ENCODE peak calls at places on chromosomes 12 and 14, in nine cellular contexts. One of them, this sample, is unnamed.

GRCh38 chr14:48456051-48456450 is 780.6 kb upstream of the MDGA2 start:
- DNase-seq in stomach: no peak
- DNase-seq in breast epithelium: no peak
- DNase-seq in posterior cingulate gyrus: no peak
- DNase-seq in NCI-H1436: no peak
- DNase-seq in endothelial cell: no peak
- DNase-seq in DMS153: no peak
- DNase-seq in iPS-NIHi11: no peak
- DNase-seq in AG09319: no peak
- DNase-seq in this sample: no peak

GRCh38 chr12:115752913-115753726 is 524.4 kb downstream of the MED13L start:
- DNase-seq in DMS153: peak; percentile 73
- DNase-seq in NCI-H1436: peak; percentile 55
- DNase-seq in posterior cingulate gyrus: peak; percentile 32
- DNase-seq in breast epithelium: peak; percentile 48
- DNase-seq in AG09319: peak; percentile 80
- DNase-seq in endothelial cell: peak; percentile 50
- DNase-seq in iPS-NIHi11: peak; percentile 66
- DNase-seq in stomach: peak; percentile 33
- DNase-seq in this sample: peak; percentile 54

GRCh38 chr14:100547633-100548294 is 39.5 kb downstream of the BEGAIN start:
- DNase-seq in posterior cingulate gyrus: no peak
- DNase-seq in NCI-H1436: peak; percentile 65
- DNase-seq in iPS-NIHi11: no peak
- DNase-seq in endothelial cell: no peak
- DNase-seq in AG09319: no peak
- DNase-seq in breast epithelium: no peak
- DNase-seq in stomach: peak; percentile 61
- DNase-seq in DMS153: peak; percentile 53
- DNase-seq in this sample: peak; percentile 53

GRCh38 chr14:70808023-70808401 is 1.3 kb downstream of the MAP3K9 start:
- DNase-seq in stomach: peak; percentile 56
- DNase-seq in iPS-NIHi11: peak; percentile 58
- DNase-seq in endothelial cell: peak; percentile 14
- DNase-seq in DMS153: peak; percentile 20
- DNase-seq in breast epithelium: peak; percentile 41
- DNase-seq in AG09319: no peak
- DNase-seq in NCI-H1436: peak; percentile 15
- DNase-seq in posterior cingulate gyrus: no peak
- DNase-seq in this sample: no peak

GRCh38 chr14:93544212-93544611 is 113.5 kb downstream of the UNC79 start:
- DNase-seq in AG09319: no peak
- DNase-seq in endothelial cell: peak; percentile 20
- DNase-seq in stomach: no peak
- DNase-seq in DMS153: no peak
- DNase-seq in iPS-NIHi11: no peak
- DNase-seq in breast epithelium: no peak
- DNase-seq in posterior cingulate gyrus: no peak
- DNase-seq in NCI-H1436: no peak
- DNase-seq in this sample: no peak

GRCh38 chr12:80257920-80258319 is 158.6 kb downstream of the OTOGL start:
- DNase-seq in endothelial cell: no peak
- DNase-seq in NCI-H1436: no peak
- DNase-seq in stomach: no peak
- DNase-seq in posterior cingulate gyrus: no peak
- DNase-seq in iPS-NIHi11: no peak
- DNase-seq in AG09319: no peak
- DNase-seq in DMS153: no peak
- DNase-seq in breast epithelium: no peak
- DNase-seq in this sample: no peak

GRCh38 chr12:6462234-6462995 is 8.1 kb downstream of the VAMP1 start:
- DNase-seq in posterior cingulate gyrus: no peak
- DNase-seq in breast epithelium: no peak
- DNase-seq in NCI-H1436: no peak
- DNase-seq in endothelial cell: no peak
- DNase-seq in DMS153: no peak
- DNase-seq in stomach: no peak
- DNase-seq in iPS-NIHi11: no peak
- DNase-seq in AG09319: no peak
- DNase-seq in this sample: no peak

GRCh38 chr12:132522586-132523380 is 32.8 kb downstream of the FBRSL1 start:
- DNase-seq in breast epithelium: no peak
- DNase-seq in AG09319: no peak
- DNase-seq in endothelial cell: no peak
- DNase-seq in DMS153: no peak
- DNase-seq in posterior cingulate gyrus: no peak
- DNase-seq in iPS-NIHi11: no peak
- DNase-seq in stomach: no peak
- DNase-seq in NCI-H1436: no peak
- DNase-seq in this sample: no peak

GRCh38 chr14:34043627-34044372 is 92.9 kb upstream of the EGLN3 start:
- DNase-seq in breast epithelium: no peak
- DNase-seq in endothelial cell: no peak
- DNase-seq in AG09319: no peak
- DNase-seq in NCI-H1436: no peak
- DNase-seq in stomach: no peak
- DNase-seq in iPS-NIHi11: peak; percentile 42
- DNase-seq in DMS153: peak; percentile 75
- DNase-seq in posterior cingulate gyrus: no peak
- DNase-seq in this sample: peak; percentile 84

GRCh38 chr14:99793213-99794155 is at the start of gene EML1:
- DNase-seq in stomach: peak; percentile 83
- DNase-seq in breast epithelium: peak; percentile 53
- DNase-seq in posterior cingulate gyrus: peak; percentile 92
- DNase-seq in iPS-NIHi11: peak; percentile 100
- DNase-seq in NCI-H1436: peak; percentile 74
- DNase-seq in AG09319: peak; percentile 54
- DNase-seq in endothelial cell: peak; percentile 88
- DNase-seq in DMS153: peak; percentile 4
- DNase-seq in this sample: peak; percentile 90

GRCh38 chr12:121184425-121184824 is 25.5 kb upstream of the P2RX4 start:
- DNase-seq in breast epithelium: peak; percentile 26
- DNase-seq in iPS-NIHi11: no peak
- DNase-seq in NCI-H1436: no peak
- DNase-seq in endothelial cell: no peak
- DNase-seq in AG09319: no peak
- DNase-seq in stomach: no peak
- DNase-seq in DMS153: peak; percentile 86
- DNase-seq in posterior cingulate gyrus: no peak
- DNase-seq in this sample: peak; percentile 94

GRCh38 chr12:26195250-26195640 is at the start of gene SSPN:
- DNase-seq in iPS-NIHi11: peak; percentile 62
- DNase-seq in breast epithelium: peak; percentile 38
- DNase-seq in NCI-H1436: no peak
- DNase-seq in AG09319: no peak
- DNase-seq in DMS153: peak; percentile 21
- DNase-seq in stomach: peak; percentile 61
- DNase-seq in endothelial cell: peak; percentile 49
- DNase-seq in posterior cingulate gyrus: peak; percentile 76
- DNase-seq in this sample: no peak

GRCh38 chr14:105940534-105941225 is 414.3 kb downstream of the TMEM121 start:
- DNase-seq in iPS-NIHi11: no peak
- DNase-seq in AG09319: no peak
- DNase-seq in endothelial cell: no peak
- DNase-seq in posterior cingulate gyrus: no peak
- DNase-seq in DMS153: no peak
- DNase-seq in breast epithelium: no peak
- DNase-seq in NCI-H1436: no peak
- DNase-seq in stomach: no peak
- DNase-seq in this sample: no peak

GRCh38 chr14:99731536-99732435 is 47.7 kb downstream of the CYP46A1 start:
- DNase-seq in breast epithelium: no peak
- DNase-seq in posterior cingulate gyrus: peak; percentile 17
- DNase-seq in stomach: no peak
- DNase-seq in iPS-NIHi11: no peak
- DNase-seq in DMS153: no peak
- DNase-seq in endothelial cell: peak; percentile 2
- DNase-seq in AG09319: no peak
- DNase-seq in NCI-H1436: no peak
- DNase-seq in this sample: no peak

GRCh38 chr12:50353404-50353803 is 43.0 kb downstream of the FAM186A start:
- DNase-seq in AG09319: no peak
- DNase-seq in posterior cingulate gyrus: no peak
- DNase-seq in breast epithelium: no peak
- DNase-seq in DMS153: no peak
- DNase-seq in NCI-H1436: no peak
- DNase-seq in iPS-NIHi11: peak; percentile 30
- DNase-seq in endothelial cell: no peak
- DNase-seq in stomach: no peak
- DNase-seq in this sample: no peak

GRCh38 chr14:105398726-105399440 is 545 bp downstream of the TEX22 start:
- DNase-seq in iPS-NIHi11: peak; percentile 85
- DNase-seq in posterior cingulate gyrus: no peak
- DNase-seq in DMS153: no peak
- DNase-seq in stomach: no peak
- DNase-seq in endothelial cell: peak; percentile 65
- DNase-seq in breast epithelium: no peak
- DNase-seq in AG09319: no peak
- DNase-seq in NCI-H1436: peak; percentile 63
- DNase-seq in this sample: no peak

GRCh38 chr14:90969493-90970166 is 90.8 kb downstream of the RPS6KA5 start:
- DNase-seq in stomach: no peak
- DNase-seq in AG09319: no peak
- DNase-seq in endothelial cell: no peak
- DNase-seq in breast epithelium: no peak
- DNase-seq in DMS153: no peak
- DNase-seq in posterior cingulate gyrus: no peak
- DNase-seq in iPS-NIHi11: no peak
- DNase-seq in NCI-H1436: no peak
- DNase-seq in this sample: no peak

GRCh38 chr14:92603309-92604257 is 90.0 kb downstream of the RIN3 start:
- DNase-seq in breast epithelium: peak; percentile 43
- DNase-seq in endothelial cell: no peak
- DNase-seq in posterior cingulate gyrus: no peak
- DNase-seq in NCI-H1436: no peak
- DNase-seq in stomach: no peak
- DNase-seq in DMS153: peak; percentile 18
- DNase-seq in iPS-NIHi11: peak; percentile 60
- DNase-seq in AG09319: no peak
- DNase-seq in this sample: peak; percentile 30

GRCh38 chr14:61570188-61570960 is 124.9 kb upstream of the HIF1A start:
- DNase-seq in AG09319: no peak
- DNase-seq in endothelial cell: no peak
- DNase-seq in NCI-H1436: no peak
- DNase-seq in DMS153: no peak
- DNase-seq in stomach: no peak
- DNase-seq in posterior cingulate gyrus: no peak
- DNase-seq in iPS-NIHi11: no peak
- DNase-seq in breast epithelium: no peak
- DNase-seq in this sample: no peak

GRCh38 chr14:49931523-49931922 is 38.6 kb downstream of the ARF6 start:
- DNase-seq in posterior cingulate gyrus: no peak
- DNase-seq in DMS153: no peak
- DNase-seq in breast epithelium: no peak
- DNase-seq in endothelial cell: no peak
- DNase-seq in NCI-H1436: no peak
- DNase-seq in iPS-NIHi11: no peak
- DNase-seq in stomach: no peak
- DNase-seq in AG09319: no peak
- DNase-seq in this sample: no peak

GRCh38 chr12:101859664-101860607 is 17.4 kb upstream of the DRAM1 start:
- DNase-seq in NCI-H1436: no peak
- DNase-seq in posterior cingulate gyrus: no peak
- DNase-seq in AG09319: no peak
- DNase-seq in DMS153: no peak
- DNase-seq in iPS-NIHi11: no peak
- DNase-seq in stomach: no peak
- DNase-seq in endothelial cell: no peak
- DNase-seq in breast epithelium: no peak
- DNase-seq in this sample: no peak

GRCh38 chr12:14629832-14630688 is 62.4 kb upstream of the PLBD1 start:
- DNase-seq in NCI-H1436: peak; percentile 56
- DNase-seq in breast epithelium: peak; percentile 61
- DNase-seq in iPS-NIHi11: peak; percentile 82
- DNase-seq in stomach: peak; percentile 75
- DNase-seq in endothelial cell: peak; percentile 78
- DNase-seq in posterior cingulate gyrus: peak; percentile 68
- DNase-seq in DMS153: peak; percentile 76
- DNase-seq in AG09319: peak; percentile 44
- DNase-seq in this sample: peak; percentile 58

GRCh38 chr14:102164241-102164641 is 24.5 kb downstream of the WDR20 start:
- DNase-seq in stomach: no peak
- DNase-seq in posterior cingulate gyrus: no peak
- DNase-seq in DMS153: no peak
- DNase-seq in iPS-NIHi11: no peak
- DNase-seq in breast epithelium: no peak
- DNase-seq in AG09319: no peak
- DNase-seq in NCI-H1436: no peak
- DNase-seq in endothelial cell: no peak
- DNase-seq in this sample: no peak

GRCh38 chr14:49995162-49995561 is 102.3 kb downstream of the ARF6 start:
- DNase-seq in AG09319: no peak
- DNase-seq in breast epithelium: no peak
- DNase-seq in iPS-NIHi11: no peak
- DNase-seq in NCI-H1436: no peak
- DNase-seq in posterior cingulate gyrus: no peak
- DNase-seq in endothelial cell: no peak
- DNase-seq in DMS153: no peak
- DNase-seq in stomach: no peak
- DNase-seq in this sample: no peak

GRCh38 chr12:103373088-103373523 is 122.7 kb downstream of the C12orf42 start:
- DNase-seq in iPS-NIHi11: no peak
- DNase-seq in AG09319: no peak
- DNase-seq in stomach: peak; percentile 70
- DNase-seq in posterior cingulate gyrus: no peak
- DNase-seq in DMS153: peak; percentile 98
- DNase-seq in NCI-H1436: peak; percentile 55
- DNase-seq in endothelial cell: no peak
- DNase-seq in breast epithelium: no peak
- DNase-seq in this sample: no peak

GRCh38 chr12:57744194-57744776 is 554 bp upstream of the TSPAN31 start:
- DNase-seq in NCI-H1436: peak; percentile 89
- DNase-seq in stomach: peak; percentile 73
- DNase-seq in AG09319: peak; percentile 69
- DNase-seq in iPS-NIHi11: no peak
- DNase-seq in posterior cingulate gyrus: no peak
- DNase-seq in endothelial cell: peak; percentile 62
- DNase-seq in DMS153: no peak
- DNase-seq in breast epithelium: peak; percentile 77
- DNase-seq in this sample: peak; percentile 88

This sample was measured in RWPE1.